ENCODE peak calls at places on chromosomes 5 and 9, in four cellular contexts. C is GM12878, Z is HepG2, T is K562. U is an unnamed sample.

GRCh38 chr5:180817847-180818246 is 15.2 kb upstream of the MGAT1 start:
- DNase-seq in T (no peak), C (no peak), Z (no peak), U (no peak)

GRCh38 chr9:124205686-124206352 is 51.9 kb upstream of the NEK6 start:
- DNase-seq in C (no peak), T (no peak), Z (no peak), U (no peak)

GRCh38 chr9:5025416-5025815 is 40.3 kb downstream of the JAK2 start:
- DNase-seq in Z (no peak), C (no peak), T (no peak), U (no peak)

GRCh38 chr5:150129813-150130492 is 25.7 kb downstream of the PDGFRB start:
- DNase-seq in T (peak), C (no peak), Z (peak), U (peak)

GRCh38 chr9:134377976-134378375 is 51.7 kb downstream of the RXRA start:
- DNase-seq in C (no peak), Z (no peak), T (no peak), U (no peak)

GRCh38 chr9:77848897-77849296 is 182.7 kb downstream of the GNAQ start:
- DNase-seq in C (no peak), Z (no peak), T (no peak), U (no peak)

GRCh38 chr5:50580506-50580905 is 85.9 kb upstream of the PARP8 start:
- DNase-seq in T (no peak), C (no peak), Z (no peak), U (no peak)

GRCh38 chr5:143262393-143263174 is 140.9 kb downstream of the NR3C1 start:
- DNase-seq in T (no peak), Z (peak), C (peak), U (no peak)

GRCh38 chr5:111563041-111563822 is 50.9 kb upstream of the STARD4 start:
- DNase-seq in T (no peak), Z (no peak), C (no peak), U (no peak)
- TF ChIP-seq CREB1 in T (no peak), Z (no peak), C (no peak), U (no peak)

GRCh38 chr9:37480759-37481158 is 5.0 kb upstream of the POLR1E start:
- DNase-seq in T (no peak), C (no peak), Z (no peak), U (no peak)

GRCh38 chr9:37491939-37492338 is 6.2 kb downstream of the POLR1E start:
- DNase-seq in Z (no peak), T (peak), C (no peak), U (no peak)

GRCh38 chr9:37485389-37486255 is at the start of gene POLR1E:
- DNase-seq in Z (peak), T (peak), C (peak), U (peak)

GRCh38 chr9:37486616-37487544 is 1.1 kb downstream of the POLR1E start:
- DNase-seq in Z (no peak), C (no peak), T (peak), U (no peak)

DNA sequence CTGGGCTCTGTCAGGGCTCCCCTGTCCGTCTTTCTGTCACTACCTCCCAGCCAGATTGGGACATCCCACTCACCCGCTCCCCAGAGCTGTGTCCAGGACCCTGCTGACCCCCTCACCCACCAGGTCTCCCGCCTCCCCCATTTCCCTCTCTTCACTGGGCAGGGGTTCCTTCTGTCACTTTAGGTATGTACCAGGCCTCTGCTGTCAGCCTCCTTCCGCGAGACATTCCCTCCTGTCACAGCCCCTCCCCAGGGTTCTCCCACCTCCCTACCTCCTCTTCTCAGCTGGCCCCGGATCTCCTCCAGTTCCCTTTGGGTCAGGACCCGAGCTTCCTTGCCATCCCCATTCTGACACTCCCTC is 488 bp downstream of the POLR1E start:
- DNase-seq in T (peak), Z (no peak), C (no peak), U (no peak)
- TF ChIP-seq REST in T (no peak), Z (no peak), C (no peak), U (no peak)

DNA sequence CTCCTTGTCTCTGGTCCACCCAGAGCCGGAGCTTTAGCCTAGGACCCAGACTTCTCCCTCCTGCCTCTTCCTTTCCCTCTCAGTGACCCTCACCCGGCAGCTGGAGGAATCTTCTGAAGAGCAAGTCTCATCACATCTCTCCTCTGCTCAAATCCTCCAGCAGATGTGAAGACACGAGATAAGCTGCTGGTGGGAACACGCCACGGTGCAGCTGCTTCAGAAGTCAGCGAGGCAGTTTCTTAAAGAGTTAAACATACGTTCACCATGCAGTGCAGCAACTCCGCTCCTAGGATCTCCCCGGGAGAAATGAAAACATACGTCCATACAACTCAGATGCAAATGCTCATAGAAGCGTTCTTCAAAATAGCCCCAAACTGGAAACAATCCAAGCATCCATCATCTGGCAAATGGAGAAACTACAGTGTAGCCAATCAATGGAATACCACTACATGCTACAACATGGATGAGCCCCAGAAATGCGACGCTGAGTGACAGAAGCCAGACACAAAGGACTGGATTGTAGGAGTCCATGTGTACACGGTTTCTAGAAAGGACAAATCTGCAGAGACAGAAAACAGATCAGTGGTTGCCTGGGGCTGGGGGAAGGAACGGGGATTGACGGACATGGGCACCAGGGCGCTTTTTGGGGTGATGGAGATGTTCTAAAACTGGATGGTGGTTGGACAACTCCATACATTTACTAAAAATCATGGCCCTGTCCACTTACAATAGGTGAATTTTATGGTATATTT is 150.6 kb downstream of the COL23A1 start:
- DNase-seq in Z (no peak), T (no peak), C (no peak), U (no peak)
- TF ChIP-seq CREB1 in Z (no peak), T (no peak), C (no peak), U (no peak)

GRCh38 chr9:108475813-108476212 is 380.0 kb downstream of the ACTL7B start:
- DNase-seq in T (no peak), Z (peak), C (no peak), U (no peak)

GRCh38 chr9:108476574-108476973 is 379.2 kb downstream of the ACTL7B start:
- DNase-seq in T (no peak), Z (no peak), C (no peak), U (no peak)

GRCh38 chr9:108469654-108470053 is 386.1 kb downstream of the ACTL7B start:
- DNase-seq in C (no peak), T (no peak), Z (no peak), U (no peak)

GRCh38 chr9:108474356-108474755 is 381.4 kb downstream of the ACTL7B start:
- DNase-seq in T (no peak), Z (no peak), C (no peak), U (no peak)

GRCh38 chr9:108473209-108474112 is 382.3 kb downstream of the ACTL7B start:
- DNase-seq in Z (no peak), T (no peak), C (no peak), U (no peak)
- TF ChIP-seq REST in Z (no peak), T (no peak), C (no peak), U (no peak)

GRCh38 chr5:103094737-103095136 is 25.2 kb downstream of the GIN1 start:
- DNase-seq in C (no peak), T (peak), Z (peak), U (no peak)
- TF ChIP-seq CREB1 in C (no peak), T (no peak), Z (no peak), U (no peak)

GRCh38 chr9:72113081-72113480 is 36.2 kb upstream of the GDA start:
- DNase-seq in Z (no peak), T (no peak), C (no peak), U (no peak)
- TF ChIP-seq REST in Z (no peak), T (no peak), C (no peak), U (no peak)

DNA sequence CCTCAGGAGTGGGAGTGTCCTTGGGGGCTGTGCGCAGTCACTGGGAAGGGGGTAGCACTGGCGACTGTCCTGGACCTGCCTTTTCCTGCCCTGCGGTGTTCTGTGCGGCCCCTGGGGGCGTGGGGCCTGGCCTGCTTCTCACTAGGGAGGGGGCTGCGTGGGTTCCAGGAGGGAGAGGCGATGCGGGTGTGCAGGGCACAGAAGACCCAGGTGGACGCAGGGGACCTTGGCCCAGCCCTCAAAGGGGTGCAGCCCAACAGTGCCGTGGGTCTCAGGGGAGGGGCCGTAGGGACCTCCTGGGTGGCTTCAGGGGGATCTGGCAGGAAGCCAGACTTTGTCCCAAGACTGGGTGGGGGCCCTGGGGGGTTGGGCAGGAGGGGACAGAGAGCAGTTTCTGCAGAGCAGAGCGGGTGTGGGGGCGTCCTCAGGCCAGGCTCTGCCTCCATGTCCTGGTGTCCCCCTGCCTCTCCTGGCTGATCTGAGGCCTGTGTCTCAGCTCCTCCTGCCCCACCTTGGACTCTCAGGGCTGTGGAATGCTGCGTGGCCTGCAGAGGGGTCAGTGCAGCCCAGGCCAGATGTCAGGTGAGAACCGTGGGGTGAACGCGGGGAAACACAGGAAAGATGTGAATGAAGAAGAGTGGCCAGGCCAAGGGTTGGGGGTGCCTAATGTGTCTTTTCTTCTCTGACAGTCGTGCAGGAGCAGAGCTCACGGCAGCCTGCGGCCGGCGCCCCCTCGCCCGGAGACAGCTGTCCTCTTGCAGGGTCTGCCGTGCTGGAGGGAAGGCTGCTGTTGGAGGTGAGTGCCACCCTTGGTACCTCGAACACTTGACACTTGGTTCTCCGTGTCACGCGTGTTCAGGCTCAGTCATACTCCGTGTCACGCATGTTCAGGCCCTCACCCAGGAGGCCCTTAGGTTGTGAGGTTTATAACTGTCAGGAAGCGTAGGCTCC is 54.7 kb downstream of the AHRR start:
- DNase-seq in T (no peak), C (no peak), Z (no peak), U (no peak)
- TF ChIP-seq CREB1 in T (no peak), C (no peak), Z (no peak), U (no peak)

U was measured in GM23338.